ENCODE peak calls at places on chromosomes 11 and 22, in ten cellular contexts. U, A, B, Y, G, J, V, T, F and E are unnamed samples.

GRCh38 chr11:118153516-118153915 is 893 bp upstream of the SCN4B start:
- DNase-seq in J (no peak), F (no peak), V (no peak), U (no peak), B (no peak), T (no peak), G (no peak), A (no peak), Y (no peak), E (no peak)

GRCh38 chr22:25833676-25834075 is 91.7 kb downstream of the MYO18B start:
- DNase-seq in T (no peak), U (no peak), B (no peak), F (no peak), Y (no peak), V (no peak), G (no peak), A (no peak), J (no peak), E (no peak)

GRCh38 chr11:2793781-2794418 is 91.7 kb downstream of the CDKN1C start:
- DNase-seq in Y (no peak), B (peak), T (peak), G (peak), U (no peak), V (no peak), A (no peak), J (no peak), F (no peak), E (no peak)

GRCh38 chr11:122213111-122213510 is 97.1 kb upstream of the BLID start:
- DNase-seq in F (no peak), A (no peak), B (no peak), Y (no peak), T (no peak), G (no peak), V (no peak), J (no peak), U (no peak), E (no peak)

GRCh38 chr22:50716291-50717024 is 21.5 kb upstream of the ACR start:
- DNase-seq in B (no peak), J (no peak), G (no peak), T (no peak), Y (no peak), F (no peak), V (no peak), A (no peak), U (no peak), E (no peak)

GRCh38 chr11:77046060-77046501 is 11.9 kb downstream of the B3GNT6 start:
- DNase-seq in G (peak), V (peak), J (peak), T (no peak), Y (peak), U (peak), B (no peak), F (peak), A (peak), E (no peak)

GRCh38 chr11:1039481-1040427 is 3.2 kb upstream of the MUC6 start:
- DNase-seq in J (no peak), V (no peak), Y (no peak), B (no peak), U (no peak), A (no peak), F (no peak), T (no peak), G (no peak), E (no peak)

GRCh38 chr11:125923012-125923579 is 18.8 kb downstream of the DDX25 start:
- DNase-seq in Y (peak), J (peak), U (peak), V (peak), A (peak), F (no peak), T (no peak), B (peak), G (peak), E (no peak)

GRCh38 chr11:18491924-18492323 is 34.8 kb downstream of the TSG101 start:
- DNase-seq in J (no peak), Y (peak), A (no peak), F (no peak), B (no peak), G (no peak), T (no peak), U (no peak), V (peak), E (no peak)

GRCh38 chr22:45603631-45604030 is 68.0 kb upstream of the ATXN10 start:
- DNase-seq in F (no peak), B (no peak), J (no peak), Y (no peak), T (no peak), V (no peak), A (no peak), U (no peak), G (no peak), E (no peak)

GRCh38 chr11:72758690-72759389 is 6.6 kb upstream of the ARAP1 start:
- DNase-seq in B (peak), J (peak), U (no peak), F (no peak), Y (peak), V (peak), A (no peak), T (no peak), G (peak), E (no peak)

GRCh38 chr11:33344611-33345010 is 87.4 kb downstream of the HIPK3 start:
- DNase-seq in G (no peak), J (no peak), B (no peak), Y (no peak), F (no peak), U (no peak), V (peak), A (no peak), T (no peak), E (no peak)

GRCh38 chr11:468493-468892 is 18.4 kb downstream of the PTDSS2 start:
- DNase-seq in A (no peak), F (no peak), V (no peak), U (no peak), Y (no peak), J (no peak), G (no peak), T (no peak), B (no peak), E (no peak)

GRCh38 chr11:28170759-28171158 is 62.6 kb downstream of the METTL15 start:
- DNase-seq in U (no peak), V (no peak), Y (no peak), A (no peak), J (no peak), T (no peak), B (no peak), F (no peak), G (no peak), E (no peak)

GRCh38 chr11:123255909-123256308 is 60.9 kb upstream of the CLMP start:
- DNase-seq in J (no peak), Y (no peak), B (no peak), V (no peak), U (peak), T (no peak), G (no peak), A (no peak), F (no peak), E (no peak)

GRCh38 chr11:69460540-69461257 is 20.8 kb upstream of the LINC01488 start:
- DNase-seq in Y (peak), T (no peak), G (no peak), U (no peak), V (peak), A (no peak), F (no peak), J (no peak), B (no peak), E (no peak)

GRCh38 chr11:28417601-28418323 is 309.6 kb downstream of the METTL15 start:
- DNase-seq in G (no peak), F (no peak), U (no peak), V (no peak), B (no peak), J (no peak), A (no peak), Y (no peak), T (no peak), E (no peak)

GRCh38 chr22:32674925-32675825 is 126.3 kb upstream of the TIMP3 start:
- DNase-seq in T (no peak), F (no peak), V (peak), B (no peak), U (no peak), J (no peak), Y (no peak), G (no peak), A (no peak), E (no peak)

GRCh38 chr22:27863556-27863955 is 55.5 kb downstream of the PITPNB start:
- DNase-seq in V (no peak), B (no peak), J (no peak), U (no peak), F (no peak), Y (no peak), T (no peak), G (no peak), A (no peak), E (no peak)

GRCh38 chr22:46538816-46539163 is 1.4 kb upstream of the CELSR1 start:
- DNase-seq in V (peak), T (no peak), U (no peak), F (no peak), J (no peak), G (no peak), Y (peak), A (peak), B (no peak), E (no peak)

GRCh38 chr11:38460901-38461300 is 1862.9 kb upstream of the RAG2 start:
- DNase-seq in U (no peak), Y (peak), F (no peak), A (no peak), T (no peak), V (peak), G (peak), B (peak), J (peak), E (no peak)

GRCh38 chr11:10377182-10377581 is 72.3 kb downstream of the ADM start:
- DNase-seq in T (no peak), V (no peak), A (no peak), G (no peak), U (no peak), F (no peak), Y (no peak), J (no peak), B (no peak), E (no peak)

GRCh38 chr11:91396243-91397133 is 828.1 kb upstream of the FAT3 start:
- DNase-seq in F (no peak), B (no peak), G (no peak), V (peak), T (no peak), A (no peak), Y (peak), U (no peak), J (no peak), E (no peak)

GRCh38 chr11:11577932-11578331 is 43.9 kb downstream of the GALNT18 start:
- DNase-seq in J (no peak), Y (no peak), T (peak), F (no peak), G (no peak), U (no peak), V (no peak), B (no peak), A (no peak), E (peak)

GRCh38 chr11:3086114-3086513 is 28.9 kb upstream of the CARS1 start:
- DNase-seq in F (no peak), V (no peak), J (no peak), G (no peak), A (no peak), U (no peak), Y (no peak), B (no peak), T (no peak), E (no peak)

GRCh38 chr22:28299760-28300159 is 379.9 kb downstream of the TTC28 start:
- DNase-seq in A (no peak), T (no peak), B (no peak), F (no peak), J (no peak), Y (peak), G (peak), U (peak), V (peak), E (no peak)

GRCh38 chr11:61834278-61835004 is 6.3 kb downstream of the FADS2 start:
- DNase-seq in J (peak), Y (peak), V (peak), G (peak), B (peak), T (peak), A (no peak), U (peak), F (peak), E (no peak)